ENCODE peak calls at places on chromosomes 4 and X, in five cellular contexts. A, C, Y, R and Z are unnamed samples.

GRCh38 chrX:54509401-54509800 is 13.4 kb upstream of the FGD1 start:
- DNase-seq in A (no peak), C (no peak), Y (no peak), R (no peak), Z (peak)

GRCh38 chrX:32847921-32848320 is 363.4 kb downstream of the DMD start:
- DNase-seq in A (no peak), C (no peak), Y (no peak), R (no peak), Z (no peak)

GRCh38 chr4:61923179-61923578 is 723.1 kb downstream of the ADGRL3 start:
- DNase-seq in A (no peak), C (no peak), Y (no peak), R (no peak), Z (no peak)

GRCh38 chr4:139665690-139666529 is at the start of gene MGST2:
- DNase-seq in A (no peak), C (peak), Y (peak), R (peak), Z (peak)

GRCh38 chrX:63394872-63395271 is 43.7 kb upstream of the SPIN4 start:
- DNase-seq in A (no peak), C (no peak), Y (no peak), R (no peak), Z (no peak)

GRCh38 chr4:9919047-9919446 is 102.2 kb downstream of the SLC2A9 start:
- DNase-seq in A (no peak), C (no peak), Y (no peak), R (no peak), Z (no peak)

GRCh38 chrX:9597361-9598035 is 132.6 kb downstream of the TBL1X start:
- DNase-seq in A (no peak), C (no peak), Y (no peak), R (no peak), Z (no peak)

GRCh38 chr4:113094802-113095201 is 45.3 kb downstream of the ANK2 start:
- DNase-seq in A (no peak), C (no peak), Y (no peak), R (no peak), Z (no peak)

GRCh38 chr4:95651891-95652290 is 103.1 kb upstream of the UNC5C start:
- DNase-seq in A (no peak), C (no peak), Y (no peak), R (no peak), Z (no peak)

GRCh38 chr4:181863846-181864245 is 379.4 kb upstream of the TENM3 start:
- DNase-seq in A (no peak), C (no peak), Y (no peak), R (no peak), Z (no peak)

GRCh38 chrX:75547137-75547536 is 24.3 kb upstream of the ZDHHC15 start:
- DNase-seq in A (no peak), C (no peak), Y (no peak), R (no peak), Z (no peak)

GRCh38 chrX:94831364-94831763 is 1157.4 kb downstream of the FAM133A start:
- DNase-seq in A (no peak), C (no peak), Y (no peak), R (no peak), Z (no peak)

GRCh38 chr4:86359944-86360478 is at the start of gene MAPK10:
- DNase-seq in A (no peak), C (peak), Y (peak), R (peak), Z (peak)

GRCh38 chr4:120771907-120772306 is 150.6 kb downstream of the PRDM5 start:
- DNase-seq in A (no peak), C (no peak), Y (no peak), R (no peak), Z (no peak)

GRCh38 chrX:140918398-140919043 is 83.9 kb upstream of the SPANXB1 start:
- DNase-seq in A (peak), C (no peak), Y (no peak), R (no peak), Z (peak)

GRCh38 chr4:137608085-137608484 is 75.8 kb upstream of the PCDH18 start:
- DNase-seq in A (no peak), C (no peak), Y (peak), R (peak), Z (no peak)

GRCh38 chr4:65580551-65580950 is 89.7 kb downstream of the EPHA5 start:
- DNase-seq in A (no peak), C (no peak), Y (no peak), R (no peak), Z (no peak)

GRCh38 chr4:95050980-95051688 is 293.4 kb downstream of the BMPR1B start:
- DNase-seq in A (no peak), C (no peak), Y (no peak), R (no peak), Z (no peak)

GRCh38 chr4:107500551-107500950 is 219.5 kb downstream of the PAPSS1 start:
- DNase-seq in A (no peak), C (no peak), Y (no peak), R (no peak), Z (no peak)

GRCh38 chrX:107686792-107687191 is 58.5 kb downstream of the PRPS1 start:
- DNase-seq in A (no peak), C (no peak), Y (no peak), R (no peak), Z (peak)

GRCh38 chr4:76781698-76782595 is 116.0 kb downstream of the SOWAHB start:
- DNase-seq in A (no peak), C (no peak), Y (no peak), R (no peak), Z (no peak)

GRCh38 chr4:123158576-123158975 is 236.2 kb upstream of the NUDT6 start:
- DNase-seq in A (no peak), C (no peak), Y (no peak), R (no peak), Z (peak)

GRCh38 chr4:74546020-74546419 is 101.1 kb downstream of the AREG start:
- DNase-seq in A (no peak), C (no peak), Y (no peak), R (no peak), Z (peak)

GRCh38 chr4:84967292-84967651 is 782 bp upstream of the WDFY3 start:
- DNase-seq in A (no peak), C (no peak), Y (no peak), R (peak), Z (peak)

GRCh38 chr4:123361195-123361861 is 35.3 kb upstream of the SPRY1 start:
- DNase-seq in A (no peak), C (no peak), Y (no peak), R (no peak), Z (peak)

GRCh38 chr4:145799225-145799624 is 119.3 kb downstream of the C4orf51 start:
- DNase-seq in A (no peak), C (no peak), Y (no peak), R (no peak), Z (no peak)

GRCh38 chr4:129821073-129821472 is 725.1 kb downstream of the C4orf33 start:
- DNase-seq in A (no peak), C (no peak), Y (no peak), R (no peak), Z (no peak)

GRCh38 chrX:98379134-98379533 is 1495.4 kb downstream of the RPA4 start:
- DNase-seq in A (no peak), C (no peak), Y (no peak), R (no peak), Z (no peak)

GRCh38 chr4:6095023-6095817 is 77.0 kb upstream of the C4orf50 start:
- DNase-seq in A (peak), C (no peak), Y (peak), R (no peak), Z (no peak)

GRCh38 chr4:153622093-153622492 is 62.0 kb upstream of the TLR2 start:
- DNase-seq in A (no peak), C (no peak), Y (no peak), R (no peak), Z (no peak)

GRCh38 chr4:163228648-163229047 is 62.0 kb upstream of the NAF1 start:
- DNase-seq in A (no peak), C (no peak), Y (no peak), R (no peak), Z (no peak)

GRCh38 chr4:151676301-151676700 is 84.5 kb downstream of the GATB start:
- DNase-seq in A (no peak), C (no peak), Y (no peak), R (no peak), Z (peak)

GRCh38 chr4:183118585-183118984 is 19.5 kb downstream of the WWC2 start:
- DNase-seq in A (peak), C (no peak), Y (no peak), R (no peak), Z (peak)

GRCh38 chrX:47587906-47588735 is 5.9 kb downstream of the TIMP1 start:
- DNase-seq in A (no peak), C (no peak), Y (no peak), R (no peak), Z (no peak)

GRCh38 chr4:171186700-171187099 is 626.5 kb upstream of the GALNTL6 start:
- DNase-seq in A (no peak), C (no peak), Y (no peak), R (no peak), Z (no peak)

GRCh38 chr4:39324446-39324845 is 41.7 kb downstream of the RFC1 start:
- DNase-seq in A (no peak), C (no peak), Y (no peak), R (no peak), Z (peak)

GRCh38 chr4:102612824-102613366 is 111.7 kb downstream of the NFKB1 start:
- DNase-seq in A (no peak), C (no peak), Y (no peak), R (no peak), Z (peak)
- H3K27ac ChIP-seq in A (no peak), C (peak), Y (no peak), R (no peak), Z (peak)

GRCh38 chrX:110509778-110510510 is 151.3 kb downstream of the RTL9 start:
- DNase-seq in A (no peak), C (no peak), Y (no peak), R (no peak), Z (no peak)
- H3K27ac ChIP-seq in A (no peak), C (no peak), Y (no peak), R (no peak), Z (no peak)

GRCh38 chr4:3464349-3464905 is 1.3 kb downstream of the DOK7 start:
- DNase-seq in A (no peak), C (no peak), Y (no peak), R (no peak), Z (no peak)
- H3K27ac ChIP-seq in A (no peak), C (no peak), Y (no peak), R (peak), Z (no peak)

DNA sequence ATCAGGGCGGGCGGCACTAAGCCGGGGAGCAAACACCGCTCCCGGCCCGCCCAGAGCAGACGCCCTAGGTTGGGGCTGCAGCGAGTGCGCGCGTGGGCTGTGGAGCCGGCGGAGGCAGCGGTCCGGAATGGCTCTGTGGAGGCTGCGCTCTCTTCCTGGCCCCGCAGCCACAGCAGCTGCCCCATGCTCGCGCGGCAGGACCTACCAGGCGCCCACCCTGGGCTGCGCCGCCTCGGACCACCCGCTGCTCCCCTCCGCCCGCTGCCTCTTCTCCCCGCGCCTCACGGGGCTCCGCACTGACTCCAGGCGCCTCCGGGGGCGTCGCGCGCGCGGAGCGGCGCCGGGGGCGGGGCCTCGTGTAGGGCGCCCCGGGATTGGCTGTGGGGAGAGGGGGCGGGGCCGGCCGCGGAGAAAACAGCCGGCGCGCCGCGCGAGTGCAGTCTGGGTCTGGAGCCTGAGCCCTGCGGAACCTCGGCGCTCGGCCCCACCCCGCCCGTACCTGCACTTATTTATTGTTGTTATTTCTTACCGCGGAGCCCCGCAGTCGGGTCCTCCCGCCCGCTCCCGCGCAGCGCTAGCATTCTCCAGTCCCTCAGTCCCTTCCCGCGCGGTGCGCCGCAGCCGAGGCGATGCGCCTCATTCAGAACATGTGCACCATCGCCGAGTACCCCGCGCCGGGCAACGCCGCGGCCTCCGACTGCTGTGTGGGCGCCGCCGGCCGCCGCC is at the start of gene RASL11B:
- DNase-seq in A (no peak), C (peak), Y (peak), R (peak), Z (peak)
- H3K27ac ChIP-seq in A (no peak), C (peak), Y (peak), R (peak), Z (no peak)

DNA sequence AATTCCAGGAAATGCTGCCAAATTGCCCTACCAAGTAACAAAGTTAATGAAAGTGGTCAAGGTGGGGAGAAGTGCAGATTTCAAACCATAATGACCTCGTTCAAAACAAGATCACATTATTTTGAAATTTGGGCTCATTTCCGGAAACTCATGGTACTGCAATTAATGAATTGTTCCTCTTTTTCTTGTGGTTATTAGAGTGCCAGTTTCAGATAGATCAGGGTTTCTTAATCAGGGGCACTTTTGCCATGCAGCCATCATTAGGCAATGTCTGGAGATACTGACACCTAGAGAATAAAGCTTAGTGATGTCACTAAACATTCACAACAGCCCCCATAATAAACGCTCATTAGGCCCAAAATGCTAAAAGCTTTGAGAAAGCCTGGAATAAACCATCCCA is 381.5 kb upstream of the GALNT7 start:
- DNase-seq in A (no peak), C (no peak), Y (no peak), R (no peak), Z (no peak)
- H3K27ac ChIP-seq in A (no peak), C (no peak), Y (no peak), R (no peak), Z (no peak)

DNA sequence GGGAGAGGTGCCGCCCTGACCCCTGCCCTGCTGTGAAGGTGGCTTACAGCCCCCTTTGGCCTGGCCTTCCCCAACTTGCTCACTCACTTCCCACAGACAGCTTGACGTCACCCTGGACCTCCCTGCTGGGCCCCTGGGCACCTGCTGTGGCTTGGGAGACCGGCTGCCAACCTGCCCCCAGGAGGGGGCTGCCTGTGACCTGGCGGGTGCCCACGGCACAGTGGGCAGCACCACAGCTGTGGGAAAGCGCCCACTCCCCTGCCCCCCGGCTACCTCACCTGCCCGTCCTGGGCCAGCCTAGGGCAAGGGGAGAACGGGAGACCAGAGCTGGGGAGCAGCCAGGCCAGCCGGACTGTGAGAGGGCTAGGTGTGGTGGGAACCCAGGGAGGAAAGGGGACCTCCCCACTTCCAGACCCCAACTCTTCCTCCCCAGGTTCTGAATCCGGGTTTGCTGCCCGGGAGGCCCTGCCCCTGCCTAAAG is 2.4 kb upstream of the ZFP92 start:
- DNase-seq in A (no peak), C (no peak), Y (peak), R (no peak), Z (no peak)
- H3K27ac ChIP-seq in A (no peak), C (no peak), Y (no peak), R (no peak), Z (no peak)

DNA sequence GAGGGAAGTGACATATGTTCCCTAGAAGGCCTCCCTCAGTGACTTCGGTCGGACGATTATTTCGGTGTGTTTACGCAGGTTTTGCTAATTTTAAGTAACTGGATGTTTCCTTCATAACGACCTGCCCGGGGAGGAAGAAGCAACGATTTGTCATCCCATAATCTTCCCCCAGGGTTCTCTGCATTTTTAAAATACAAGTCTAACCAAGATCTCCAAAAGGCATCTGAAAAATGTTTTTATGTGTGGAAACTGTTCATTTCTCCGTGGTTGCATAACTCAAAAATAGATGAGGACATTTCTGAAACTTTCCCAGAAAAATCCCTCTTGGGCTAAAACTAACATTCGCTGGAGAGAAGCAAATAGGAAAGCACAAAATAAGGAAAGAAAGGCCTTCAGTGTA is 195.4 kb downstream of the SHOX start:
- DNase-seq in A (no peak), C (no peak), Y (no peak), R (no peak), Z (no peak)
- H3K27ac ChIP-seq in A (no peak), C (no peak), Y (no peak), R (peak), Z (no peak)